ENCODE peak calls at places on chromosome 18, in four cellular contexts. A is small intestine; R is heart left ventricle; C is CD4-positive, alpha-beta memory T cell. X is an unnamed sample.

GRCh38 chr18:71831039-71831438 is 713.1 kb downstream of the CBLN2 start:
- DNase-seq in C (no peak), A (no peak), R (no peak), X (no peak)

GRCh38 chr18:6561893-6562292 is 147.2 kb upstream of the L3MBTL4 start:
- DNase-seq in R (no peak), C (no peak), A (no peak), X (no peak)

GRCh38 chr18:63897072-63897471 is 9.6 kb downstream of the SERPINB2 start:
- DNase-seq in R (no peak), C (no peak), A (no peak), X (no peak)

GRCh38 chr18:62101236-62101635 is 85.6 kb downstream of the PIGN start:
- DNase-seq in C (no peak), R (no peak), A (no peak), X (no peak)

GRCh38 chr18:28439870-28440269 is 262.9 kb upstream of the CDH2 start:
- DNase-seq in R (no peak), C (no peak), A (no peak), X (no peak)

GRCh38 chr18:31508781-31509180 is 10.8 kb downstream of the DSG2 start:
- DNase-seq in A (no peak), R (no peak), C (no peak), X (no peak)

GRCh38 chr18:52541056-52541455 is 201.1 kb downstream of the DCC start:
- DNase-seq in C (no peak), R (no peak), A (no peak), X (no peak)

GRCh38 chr18:44725300-44726096 is 44.8 kb downstream of the SETBP1 start:
- DNase-seq in R (peak; percentile 65), A (peak; percentile 54), C (peak; percentile 35), X (peak; percentile 17)

GRCh38 chr18:11909597-11910026 is 1.5 kb upstream of the MPPE1 start:
- DNase-seq in C (no peak), A (peak; percentile 76), R (no peak), X (no peak)

GRCh38 chr18:28960146-28960545 is 783.2 kb upstream of the CDH2 start:
- DNase-seq in C (no peak), R (no peak), A (no peak), X (no peak)

GRCh38 chr18:59874166-59874565 is 25.6 kb upstream of the PMAIP1 start:
- DNase-seq in A (no peak), C (no peak), R (no peak), X (no peak)

GRCh38 chr18:3148930-3149535 is 70.7 kb downstream of the MYOM1 start:
- DNase-seq in A (peak; percentile 10), R (no peak), C (no peak), X (no peak)

GRCh38 chr18:76264073-76264472 is 231.0 kb downstream of the ZNF516 start:
- DNase-seq in A (no peak), R (no peak), C (no peak), X (no peak)
- H3K27ac ChIP-seq in A (no peak overlapping the region), R (no peak overlapping the region), C (no peak overlapping the region), X (no peak overlapping the region)

GRCh38 chr18:49026501-49027378 is 76.0 kb upstream of the SMAD7 start:
- DNase-seq in C (no peak), R (no peak), A (no peak), X (no peak)

GRCh38 chr18:49025426-49025766 is 74.6 kb upstream of the SMAD7 start:
- DNase-seq in R (no peak), A (no peak), C (no peak), X (no peak)

GRCh38 chr18:49024408-49024807 is 73.6 kb upstream of the SMAD7 start:
- DNase-seq in R (no peak), A (no peak), C (no peak), X (no peak)

GRCh38 chr18:49024808-49025361 is 74.1 kb upstream of the SMAD7 start:
- DNase-seq in R (no peak), C (no peak), A (no peak), X (no peak)

DNA sequence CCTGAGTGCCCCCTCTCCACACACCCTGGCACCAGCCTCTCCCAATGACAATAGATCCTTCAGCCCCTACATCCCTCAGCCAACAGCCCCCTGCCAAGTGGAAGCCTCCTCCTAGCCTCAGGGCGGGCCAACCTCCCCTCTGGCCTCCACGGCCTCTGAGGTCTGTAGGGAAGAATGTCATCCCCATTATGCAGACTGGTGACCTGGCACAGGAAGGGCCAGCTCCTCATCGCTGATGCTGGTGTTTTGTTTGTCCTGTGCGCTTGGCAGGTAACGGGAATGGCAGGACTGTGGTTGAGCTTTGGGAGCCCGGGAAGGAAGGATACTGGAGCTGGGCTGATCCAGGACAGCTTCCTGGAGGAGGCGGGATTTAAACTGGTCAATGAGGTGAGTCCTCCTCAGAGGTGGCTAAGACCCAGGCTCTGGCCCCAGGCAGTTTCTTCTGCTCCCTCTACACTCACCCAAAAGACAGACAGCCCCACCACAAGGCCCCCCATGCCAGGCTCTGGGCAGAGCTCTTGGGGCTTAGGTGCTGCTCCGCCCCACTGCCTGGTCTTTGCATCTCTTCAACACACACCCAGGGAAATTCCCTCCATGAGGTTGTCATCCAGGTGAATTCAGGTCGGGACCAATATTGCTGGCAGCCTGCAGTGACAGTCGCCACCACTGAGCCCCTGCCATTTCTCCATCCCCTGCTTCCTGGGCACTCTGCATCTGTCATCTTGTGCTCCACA is 75.2 kb upstream of the SMAD7 start:
- DNase-seq in C (no peak), A (no peak), R (no peak), X (no peak)
- H3K36me3 ChIP-seq in C (no peaks in the 10 kb centered on the region), A (no peaks in the 10 kb centered on the region), R (no peaks in the 10 kb centered on the region), X (no peaks in the 10 kb centered on the region)

GRCh38 chr18:76391746-76392145 is 103.3 kb downstream of the ZNF516 start:
- DNase-seq in A (no peak), C (no peak), R (no peak), X (no peak)

GRCh38 chr18:76395609-76396008 is 99.4 kb downstream of the ZNF516 start:
- DNase-seq in A (no peak), C (no peak), R (no peak), X (no peak)

GRCh38 chr18:76396792-76397191 is 98.2 kb downstream of the ZNF516 start:
- DNase-seq in A (no peak), C (no peak), R (no peak), X (no peak)

GRCh38 chr18:76397631-76398030 is 97.4 kb downstream of the ZNF516 start:
- DNase-seq in R (no peak), A (no peak), C (no peak), X (no peak)

DNA sequence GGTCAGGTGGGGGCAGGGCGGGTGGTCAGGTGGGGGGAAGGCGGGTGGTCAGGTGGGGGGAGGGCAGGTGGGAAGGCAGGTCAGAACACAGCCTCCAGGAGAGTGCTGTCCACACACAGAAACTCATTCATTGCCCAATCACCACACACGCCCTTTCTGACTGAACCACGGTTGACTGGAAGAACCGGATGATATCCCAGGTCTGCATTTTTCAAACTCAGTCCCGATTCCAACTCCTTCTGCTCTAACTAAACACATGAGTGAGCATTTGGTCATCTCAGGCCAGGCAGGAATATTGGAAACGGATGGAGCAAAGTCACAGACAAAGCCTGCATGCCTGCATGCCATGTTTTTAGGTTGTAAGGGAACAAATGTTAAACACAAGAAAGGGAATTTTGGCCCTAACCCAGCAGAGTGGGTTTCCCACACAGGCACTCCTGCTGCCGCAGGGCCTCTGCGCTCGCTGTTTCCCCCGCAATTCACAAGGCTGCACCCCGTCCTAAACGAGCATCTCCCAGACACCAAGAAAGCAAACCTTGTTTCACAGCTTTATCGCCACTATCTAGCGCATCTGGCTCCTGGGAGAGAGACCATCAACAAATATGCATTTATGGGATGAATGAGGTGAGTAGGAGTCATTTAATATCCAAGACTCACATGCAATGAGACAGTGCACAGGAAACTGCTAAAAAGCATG is 100.1 kb downstream of the ZNF516 start:
- DNase-seq in A (peak; percentile 11), C (no peak), R (no peak), X (no peak)
- H3K27ac ChIP-seq in A (no peak overlapping the region), C (no peak overlapping the region), R (no peak overlapping the region), X (no peak overlapping the region)

GRCh38 chr18:9944805-9945204 is 31.0 kb downstream of the VAPA start:
- DNase-seq in A (no peak), C (no peak), R (no peak), X (no peak)

GRCh38 chr18:9943311-9943710 is 29.5 kb downstream of the VAPA start:
- DNase-seq in C (no peak), A (no peak), R (no peak), X (no peak)

GRCh38 chr18:9946831-9947230 is 33.0 kb downstream of the VAPA start:
- DNase-seq in C (no peak), R (no peak), A (no peak), X (no peak)

GRCh38 chr18:9941108-9941507 is 27.3 kb downstream of the VAPA start:
- DNase-seq in A (no peak), R (no peak), C (no peak), X (no peak)

GRCh38 chr18:9941660-9942059 is 27.8 kb downstream of the VAPA start:
- DNase-seq in A (no peak), R (no peak), C (no peak), X (no peak)
- H3K36me3 ChIP-seq in A (peaks cover 9% of the 10 kb centered on the region), R (peaks cover 72% of the 10 kb centered on the region), C (peaks cover 47% of the 10 kb centered on the region), X (peaks cover 39% of the 10 kb centered on the region)

GRCh38 chr18:33696332-33697162 is 118.5 kb downstream of the ASXL3 start:
- DNase-seq in C (no peak), R (no peak), A (no peak), X (no peak)

GRCh38 chr18:33699372-33699771 is 121.4 kb downstream of the ASXL3 start:
- DNase-seq in C (no peak), R (no peak), A (no peak), X (no peak)

GRCh38 chr18:33702625-33703024 is 124.6 kb downstream of the ASXL3 start:
- DNase-seq in A (no peak), R (no peak), C (no peak), X (no peak)

GRCh38 chr18:33697498-33697897 is 119.5 kb downstream of the ASXL3 start:
- DNase-seq in C (no peak), A (peak; percentile 16), R (no peak), X (no peak)

DNA sequence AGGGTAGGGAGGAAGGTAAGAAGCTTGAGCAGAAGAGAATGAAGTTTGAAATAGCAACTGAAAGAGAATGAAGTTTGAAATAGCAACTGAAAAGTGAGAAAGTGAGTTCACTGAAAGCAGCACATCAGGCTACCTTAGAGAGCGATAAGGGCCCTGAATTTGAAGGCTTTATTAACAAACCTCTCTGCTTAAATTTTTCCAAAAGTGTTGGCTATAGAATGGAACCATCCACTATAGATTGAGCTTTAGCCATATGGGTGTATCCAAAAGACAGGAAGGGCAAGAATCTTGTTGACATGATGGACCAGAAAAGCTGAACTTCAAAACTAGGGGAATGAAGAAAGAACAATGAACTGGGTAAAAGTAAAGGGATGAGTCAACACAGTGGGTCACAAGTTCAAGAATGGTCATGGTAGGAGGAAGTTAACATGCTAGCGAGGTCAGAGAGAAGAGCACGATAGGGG is 122.5 kb downstream of the ASXL3 start:
- DNase-seq in C (no peak), A (no peak), R (no peak), X (no peak)
- H3K27ac ChIP-seq in C (no peak overlapping the region), A (no peak overlapping the region), R (no peak overlapping the region), X (no peak overlapping the region)

GRCh38 chr18:42814184-42814583 is 301.3 kb downstream of the RIT2 start:
- DNase-seq in R (no peak), A (no peak), C (no peak), X (no peak)
- H3K36me3 ChIP-seq in R (no peaks in the 10 kb centered on the region), A (no peaks in the 10 kb centered on the region), C (no peaks in the 10 kb centered on the region), X (no peaks in the 10 kb centered on the region)